ENCODE peak calls at places on chromosomes 3 and 15, in ten cellular contexts. P, X, U, Z, R, H, I, M, Y and L are unnamed samples.

GRCh38 chr3:148366743-148367410 is 330.8 kb upstream of the AGTR1 start:
- DNase-seq in P (peak), X (no peak), U (peak), Z (peak), R (no peak), H (peak), I (peak), M (no peak), Y (no peak), L (no peak)

GRCh38 chr3:141393151-141394076 is 25.1 kb downstream of the ZBTB38 start:
- DNase-seq in P (no peak), X (no peak), U (no peak), Z (no peak), R (no peak), H (no peak), I (peak), M (no peak), Y (no peak), L (no peak)

GRCh38 chr3:40232626-40233025 is 76.9 kb upstream of the EIF1B start:
- DNase-seq in P (no peak), X (no peak), U (no peak), Z (no peak), R (no peak), H (no peak), I (no peak), M (no peak), Y (no peak), L (no peak)

GRCh38 chr3:116038968-116039950 is 406.0 kb downstream of the LSAMP start:
- DNase-seq in P (peak), X (no peak), U (no peak), Z (no peak), R (no peak), H (no peak), I (no peak), M (no peak), Y (no peak), L (no peak)

GRCh38 chr3:103169289-103169688 is 734.5 kb downstream of the ZPLD1 start:
- DNase-seq in P (peak), X (no peak), U (no peak), Z (no peak), R (no peak), H (no peak), I (no peak), M (peak), Y (no peak), L (no peak)

GRCh38 chr3:10374311-10374710 is 53.4 kb upstream of the SEC13 start:
- DNase-seq in P (no peak), X (no peak), U (no peak), Z (no peak), R (no peak), H (no peak), I (no peak), M (no peak), Y (no peak), L (no peak)

GRCh38 chr3:172624999-172625398 is 85.9 kb downstream of the NCEH1 start:
- DNase-seq in P (no peak), X (no peak), U (no peak), Z (no peak), R (no peak), H (no peak), I (no peak), M (no peak), Y (no peak), L (no peak)

GRCh38 chr3:152524198-152525140 is 255.7 kb downstream of the MBNL1 start:
- DNase-seq in P (peak), X (peak), U (peak), Z (no peak), R (no peak), H (no peak), I (peak), M (peak), Y (no peak), L (peak)

GRCh38 chr3:140377644-140378043 is 300.2 kb upstream of the TRIM42 start:
- DNase-seq in P (no peak), X (no peak), U (no peak), Z (no peak), R (no peak), H (no peak), I (no peak), M (no peak), Y (no peak), L (no peak)

GRCh38 chr3:1007890-1008289 is 84.9 kb upstream of the CNTN6 start:
- DNase-seq in P (peak), X (no peak), U (no peak), Z (no peak), R (no peak), H (peak), I (no peak), M (peak), Y (no peak), L (no peak)

GRCh38 chr3:15535757-15536156 is 14.3 kb upstream of the COLQ start:
- DNase-seq in P (peak), X (no peak), U (no peak), Z (no peak), R (peak), H (no peak), I (no peak), M (no peak), Y (no peak), L (no peak)

GRCh38 chr3:130380398-130380797 is 34.9 kb downstream of the COL6A5 start:
- DNase-seq in P (no peak), X (no peak), U (no peak), Z (no peak), R (no peak), H (no peak), I (no peak), M (no peak), Y (no peak), L (no peak)

GRCh38 chr15:42845581-42845980 is 75.0 kb downstream of the TTBK2 start:
- DNase-seq in P (peak), X (no peak), U (no peak), Z (no peak), R (no peak), H (no peak), I (no peak), M (no peak), Y (no peak), L (no peak)

GRCh38 chr15:31977812-31978662 is 52.3 kb upstream of the CHRNA7 start:
- DNase-seq in P (peak), X (peak), U (peak), Z (peak), R (peak), H (no peak), I (peak), M (no peak), Y (no peak), L (no peak)

GRCh38 chr15:67067930-67068542 is 2.6 kb downstream of the SMAD3 start:
- DNase-seq in P (no peak), X (no peak), U (peak), Z (no peak), R (no peak), H (peak), I (no peak), M (no peak), Y (no peak), L (no peak)

DNA sequence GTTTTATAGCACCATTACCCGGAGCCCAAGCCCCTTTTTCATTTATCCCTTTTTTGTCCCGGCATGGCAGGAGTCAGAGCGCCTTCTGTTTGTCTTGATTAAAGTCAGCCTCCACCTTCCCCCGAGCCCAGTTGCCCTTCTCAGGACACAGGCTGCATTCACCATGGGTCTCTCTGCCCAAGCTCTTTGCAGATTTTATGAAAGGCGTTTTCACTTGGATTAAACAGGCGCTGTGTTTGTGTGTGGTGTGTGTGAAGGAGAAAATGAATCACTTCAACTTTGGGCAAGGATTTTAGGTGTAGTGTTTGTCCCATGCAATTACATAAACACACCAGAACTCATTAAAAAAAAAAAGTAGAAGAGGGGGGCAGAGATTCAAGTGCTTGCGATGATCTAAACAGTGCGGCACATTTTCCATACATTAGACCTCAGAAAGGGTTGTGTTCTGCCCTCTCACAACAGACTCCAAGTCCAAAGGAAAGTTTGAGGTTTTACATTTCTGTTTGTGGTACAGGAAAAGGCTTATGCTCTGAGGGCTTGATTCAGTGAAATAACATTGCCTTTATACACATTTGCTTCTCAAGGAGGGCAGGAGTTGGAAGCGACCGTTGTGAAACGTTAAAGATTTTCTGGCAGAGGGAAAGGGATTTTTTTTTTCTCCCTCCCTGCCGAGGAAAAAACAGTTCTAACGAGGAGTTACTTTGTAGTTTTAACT is 14.5 kb upstream of the IL16 start:
- DNase-seq in P (no peak), X (no peak), U (no peak), Z (no peak), R (no peak), H (no peak), I (no peak), M (no peak), Y (no peak), L (no peak)
- H3K4me3 ChIP-seq in P (no peak), X (no peak), U (no peak), Z (no peak), R (no peak), H (no peak), I (no peak), M (no peak), Y (peak), L (no peak)

DNA sequence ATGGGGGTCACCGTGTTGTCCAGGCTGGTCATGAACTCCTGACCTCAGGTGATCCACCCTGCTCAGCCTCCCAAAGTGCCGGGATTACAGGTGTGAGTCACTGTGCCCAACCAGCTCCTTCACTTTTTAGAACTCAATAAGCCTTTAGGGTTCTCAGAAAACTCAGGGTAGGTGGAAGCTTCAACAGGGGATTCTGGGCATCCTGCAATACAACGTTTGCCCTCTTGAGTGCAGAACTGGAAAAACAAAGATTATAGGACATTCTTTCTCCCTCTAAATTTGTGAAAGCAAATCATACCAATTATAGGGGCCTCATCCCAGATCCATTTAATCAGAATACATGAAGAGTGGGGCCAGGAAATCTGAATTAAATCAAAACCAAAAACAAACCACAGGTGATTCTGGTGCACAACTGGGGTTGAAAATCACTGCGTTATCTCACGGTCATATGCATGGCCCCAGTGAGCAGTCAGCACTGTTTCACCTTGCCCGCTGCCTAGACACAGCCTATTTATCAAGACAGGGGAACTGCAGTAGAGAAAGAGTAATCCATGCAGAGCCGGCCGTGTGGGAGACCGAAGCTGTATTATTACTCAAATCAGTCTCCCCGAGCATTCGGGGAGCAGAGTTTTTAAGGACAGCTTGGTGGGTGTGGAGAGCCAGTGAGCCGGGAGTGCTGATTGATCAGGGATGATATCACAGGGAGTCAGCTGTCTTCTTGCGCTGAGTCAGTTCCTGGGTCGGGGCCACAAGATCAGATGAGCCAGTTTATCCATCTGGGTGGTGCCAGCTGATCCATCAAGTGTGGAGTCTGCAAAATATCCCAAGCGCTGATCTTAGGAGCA is 58.4 kb downstream of the TMEM44 start:
- DNase-seq in P (peak), X (no peak), U (no peak), Z (no peak), R (no peak), H (no peak), I (no peak), M (peak), Y (no peak), L (no peak)
- TF ChIP-seq CTCF in P (no peak), X (no peak), U (no peak), Z (no peak), R (no peak), H (peak), I (no peak), M (peak), Y (no peak), L (peak)

GRCh38 chr3:149715247-149715646 is 37.0 kb downstream of the COMMD2 start:
- DNase-seq in P (no peak), X (no peak), U (no peak), Z (no peak), R (no peak), H (no peak), I (no peak), M (no peak), Y (no peak), L (no peak)

GRCh38 chr3:149713730-149714654 is 38.3 kb downstream of the COMMD2 start:
- DNase-seq in P (no peak), X (no peak), U (no peak), Z (no peak), R (no peak), H (no peak), I (no peak), M (no peak), Y (no peak), L (no peak)

GRCh38 chr3:149720918-149721317 is 31.4 kb downstream of the COMMD2 start:
- DNase-seq in P (no peak), X (no peak), U (no peak), Z (no peak), R (no peak), H (no peak), I (no peak), M (no peak), Y (no peak), L (no peak)

GRCh38 chr3:149716984-149717383 is 35.3 kb downstream of the COMMD2 start:
- DNase-seq in P (no peak), X (no peak), U (peak), Z (no peak), R (no peak), H (no peak), I (no peak), M (no peak), Y (no peak), L (no peak)

GRCh38 chr3:149717391-149718056 is 34.8 kb downstream of the COMMD2 start:
- DNase-seq in P (peak), X (peak), U (peak), Z (peak), R (no peak), H (peak), I (peak), M (peak), Y (peak), L (peak)
- H3K4me3 ChIP-seq in P (no peak), X (no peak), U (peak), Z (no peak), R (no peak), H (no peak), I (no peak), M (no peak), Y (peak), L (no peak)

GRCh38 chr15:60932051-60932915 is 296.8 kb downstream of the RORA start:
- DNase-seq in P (peak), X (peak), U (no peak), Z (peak), R (peak), H (peak), I (peak), M (peak), Y (peak), L (no peak)
- TF ChIP-seq CTCF in P (peak), X (peak), U (no peak), Z (peak), R (no peak), H (peak), I (peak), M (no peak), Y (no peak), L (no peak)

GRCh38 chr3:134487406-134487805 is 1.5 kb downstream of the CEP63 start:
- DNase-seq in P (no peak), X (no peak), U (peak), Z (no peak), R (no peak), H (no peak), I (no peak), M (no peak), Y (no peak), L (no peak)
- H3K4me3 ChIP-seq in P (no peak), X (peak), U (peak), Z (peak), R (no peak), H (peak), I (peak), M (peak), Y (peak), L (peak)

DNA sequence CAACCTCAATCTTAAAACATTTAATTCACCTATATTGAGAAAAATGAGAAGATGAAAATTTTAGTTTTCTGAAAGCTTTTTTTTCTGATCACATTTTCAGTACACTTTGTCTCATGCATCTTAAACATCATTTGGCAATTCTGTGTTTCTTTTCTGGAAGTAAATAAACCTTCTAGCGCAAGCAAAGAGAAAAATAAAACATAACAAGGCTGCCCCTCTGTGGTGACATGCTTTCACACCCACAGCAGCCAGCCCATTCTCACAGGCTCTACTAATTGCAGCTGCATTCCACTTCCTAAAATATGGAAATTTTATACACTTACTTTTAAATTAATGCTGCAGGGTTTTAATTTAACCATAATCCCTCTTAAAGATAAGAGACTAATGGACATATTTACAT is 90.0 kb downstream of the NEK10 start:
- DNase-seq in P (peak), X (no peak), U (peak), Z (no peak), R (no peak), H (no peak), I (peak), M (no peak), Y (no peak), L (no peak)
- TF ChIP-seq CTCF in P (peak), X (peak), U (peak), Z (peak), R (no peak), H (peak), I (peak), M (peak), Y (peak), L (peak)

GRCh38 chr3:131532645-131533044 is 29.9 kb upstream of the MRPL3 start:
- DNase-seq in P (no peak), X (no peak), U (no peak), Z (no peak), R (no peak), H (no peak), I (no peak), M (no peak), Y (no peak), L (no peak)

GRCh38 chr3:131538968-131539367 is 36.2 kb upstream of the MRPL3 start:
- DNase-seq in P (no peak), X (no peak), U (no peak), Z (no peak), R (no peak), H (no peak), I (no peak), M (no peak), Y (no peak), L (no peak)

GRCh38 chr3:131537531-131537930 is 34.8 kb upstream of the MRPL3 start:
- DNase-seq in P (no peak), X (no peak), U (no peak), Z (no peak), R (no peak), H (no peak), I (no peak), M (no peak), Y (no peak), L (no peak)

GRCh38 chr3:131535596-131535995 is 32.8 kb upstream of the MRPL3 start:
- DNase-seq in P (peak), X (no peak), U (no peak), Z (no peak), R (no peak), H (no peak), I (peak), M (peak), Y (no peak), L (peak)

DNA sequence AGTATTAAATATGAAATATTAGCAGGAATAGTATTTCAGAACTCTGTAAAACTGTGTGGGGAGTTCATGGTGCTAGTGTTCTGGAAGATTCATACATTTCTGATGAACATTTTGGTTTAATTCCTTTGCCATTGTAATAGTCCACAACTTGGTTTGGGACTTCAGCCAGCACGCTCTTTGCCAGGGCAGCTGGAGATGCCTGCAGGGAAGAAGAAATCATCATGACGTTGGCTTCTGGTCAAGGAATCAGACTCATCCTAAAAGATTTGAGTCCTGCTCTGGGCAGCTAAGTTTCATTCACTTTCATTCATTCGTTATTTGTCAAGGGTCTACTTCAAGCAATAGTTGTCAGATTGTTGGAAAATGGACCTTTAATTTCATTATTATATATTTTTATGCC is 32.4 kb upstream of the MRPL3 start:
- DNase-seq in P (peak), X (no peak), U (no peak), Z (no peak), R (no peak), H (no peak), I (no peak), M (peak), Y (no peak), L (no peak)
- H3K4me3 ChIP-seq in P (no peak), X (no peak), U (no peak), Z (no peak), R (no peak), H (no peak), I (no peak), M (no peak), Y (no peak), L (no peak)

GRCh38 chr3:171013822-171014748 is 12.4 kb downstream of the SLC2A2 start:
- DNase-seq in P (no peak), X (no peak), U (no peak), Z (no peak), R (no peak), H (no peak), I (no peak), M (no peak), Y (no peak), L (no peak)

GRCh38 chr3:171023566-171023965 is 3.0 kb downstream of the SLC2A2 start:
- DNase-seq in P (no peak), X (no peak), U (no peak), Z (no peak), R (no peak), H (no peak), I (no peak), M (no peak), Y (no peak), L (no peak)

GRCh38 chr3:171021377-171021776 is 5.1 kb downstream of the SLC2A2 start:
- DNase-seq in P (no peak), X (no peak), U (no peak), Z (no peak), R (no peak), H (no peak), I (no peak), M (no peak), Y (no peak), L (no peak)

DNA sequence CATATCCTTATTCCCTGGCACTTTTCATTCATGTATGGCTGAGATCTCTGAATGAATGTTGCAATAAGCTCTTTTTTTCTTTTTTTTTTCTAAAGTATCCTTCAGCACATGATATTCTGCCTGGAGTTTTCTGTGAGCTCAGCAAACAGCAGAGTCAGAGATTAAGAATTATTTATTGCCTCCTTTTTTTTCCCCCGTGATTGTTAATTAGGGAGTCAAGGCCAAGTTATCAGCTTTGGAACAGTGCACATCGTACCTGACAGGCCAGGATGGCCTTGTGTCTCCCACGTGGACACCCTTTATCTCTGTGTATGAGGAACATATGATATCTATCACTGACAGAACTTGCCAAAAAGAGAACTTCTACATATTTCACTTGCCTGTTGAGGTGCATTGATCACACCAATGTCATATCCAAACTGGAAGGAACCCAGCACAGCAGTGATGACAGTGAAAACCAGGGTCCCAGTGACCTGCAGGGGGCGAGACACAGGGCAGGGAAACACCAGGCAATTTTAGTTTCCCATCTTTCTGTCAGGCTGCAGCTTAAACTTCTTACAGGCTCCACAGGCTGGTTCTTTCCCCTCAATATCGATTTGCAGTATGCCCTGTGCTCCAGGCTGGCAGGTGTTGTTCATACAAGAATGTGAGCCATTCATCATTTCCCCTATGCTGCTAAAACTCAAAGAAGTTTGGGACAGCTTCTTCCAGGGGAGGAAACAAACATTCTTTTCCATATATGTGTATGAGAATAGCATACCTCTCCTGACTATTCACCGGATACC is 8.2 kb downstream of the SLC2A2 start:
- DNase-seq in P (no peak), X (no peak), U (no peak), Z (no peak), R (no peak), H (no peak), I (peak), M (peak), Y (no peak), L (no peak)
- TF ChIP-seq CTCF in P (no peak), X (peak), U (peak), Z (no peak), R (no peak), H (peak), I (peak), M (no peak), Y (no peak), L (peak)